ENCODE peak calls at places on chromosome 16, in nine cellular contexts. Y is Ammon's horn; G is stomach; J is lower leg skin; S is AG09309; R is stimulated activated CD4-positive, alpha-beta T cell treated with anti-CD3 and anti-CD28 coated beads, Interleukin-1b, Interleukin-23, amount 100 ng/mL, for 1 hour; K is right cardiac atrium; Q is glutamatergic neuron; N is T-cell. F is an unnamed sample.
A peak's percentile ranks its signal among the peaks of the same experiment; 100 is the strongest.

GRCh38 chr16:2226245-2226793 is 2.9 kb downstream of the E4F1 start:
- DNase-seq in Y (no peak), G (peak; percentile 74), J (no peak), S (no peak), R (no peak), K (no peak), Q (no peak), N (no peak), F (no peak)

GRCh38 chr16:78147846-78148535 is 48.5 kb downstream of the WWOX start:
- DNase-seq in Y (no peak), G (no peak), J (no peak), S (no peak), R (no peak), K (no peak), Q (no peak), N (no peak), F (peak; percentile 69)

GRCh38 chr16:13510425-13511151 is 409.4 kb upstream of the ERCC4 start:
- DNase-seq in Y (no peak), G (no peak), J (no peak), S (no peak), R (no peak), K (no peak), Q (no peak), N (no peak), F (no peak)

GRCh38 chr16:80693553-80693952 is 110.8 kb downstream of the CDYL2 start:
- DNase-seq in Y (no peak), G (no peak), J (no peak), S (no peak), R (no peak), K (no peak), Q (no peak), N (no peak), F (no peak)

GRCh38 chr16:79071424-79071823 is 529.1 kb downstream of the MAF start:
- DNase-seq in Y (no peak), G (no peak), J (no peak), S (no peak), R (no peak), K (peak; percentile 58), Q (no peak), N (no peak), F (no peak)

GRCh38 chr16:19382887-19383816 is 34.5 kb upstream of the TMC5 start:
- DNase-seq in Y (peak; percentile 47), G (peak; percentile 44), J (no peak), S (no peak), R (no peak), K (peak; percentile 43), Q (no peak), N (no peak), F (no peak)

GRCh38 chr16:89565256-89565505 is 4.7 kb downstream of the RPL13 start:
- DNase-seq in Y (no peak), G (no peak), J (no peak), S (no peak), R (no peak), K (no peak), Q (no peak), N (no peak), F (no peak)

GRCh38 chr16:27320261-27321012 is 6.7 kb downstream of the IL4R start:
- DNase-seq in Y (no peak), G (no peak), J (no peak), S (no peak), R (no peak), K (no peak), Q (no peak), N (no peak), F (no peak)

GRCh38 chr16:1425616-1426370 is 5.1 kb upstream of the PERCC1 start:
- DNase-seq in Y (no peak), G (no peak), J (no peak), S (no peak), R (no peak), K (no peak), Q (no peak), N (no peak), F (no peak)